ENCODE peak calls at places on chromosomes 3 and 15, in four cellular contexts. Q is H1, X is WTC11, P is A549. H is an unnamed sample.

GRCh38 chr3:196220991-196221390 is 4.7 kb downstream of the SLC51A start:
- DNase-seq in Q (no peak), X (no peak), P (no peak), H (no peak)

GRCh38 chr3:161423911-161424522 is 52.7 kb upstream of the SPTSSB start:
- DNase-seq in Q (no peak), X (no peak), P (peak), H (no peak)

GRCh38 chr3:41989518-41989917 is 27.6 kb upstream of the ULK4 start:
- DNase-seq in Q (no peak), X (no peak), P (no peak), H (no peak)

GRCh38 chr3:134325722-134326121 is 48.5 kb downstream of the AMOTL2 start:
- DNase-seq in Q (no peak), X (no peak), P (no peak), H (no peak)

GRCh38 chr15:72315706-72316370 is 4.1 kb downstream of the CELF6 start:
- DNase-seq in Q (peak), X (no peak), P (no peak), H (no peak)

GRCh38 chr15:65580287-65580686 is 30.6 kb downstream of the INTS14 start:
- DNase-seq in Q (no peak), X (no peak), P (peak), H (no peak)

GRCh38 chr15:62833671-62834070 is 208.9 kb upstream of the TPM1 start:
- DNase-seq in Q (no peak), X (no peak), P (no peak), H (no peak)

GRCh38 chr15:59792359-59792758 is 103.2 kb upstream of the BNIP2 start:
- DNase-seq in Q (no peak), X (no peak), P (no peak), H (no peak)

GRCh38 chr3:6781103-6781502 is 79.8 kb upstream of the GRM7 start:
- DNase-seq in Q (no peak), X (no peak), P (no peak), H (no peak)

GRCh38 chr3:187072582-187072981 is 66.7 kb downstream of the RPL39L start:
- DNase-seq in Q (no peak), X (no peak), P (no peak), H (no peak)

GRCh38 chr3:182364723-182365650 is 428.3 kb upstream of the ATP11B start:
- DNase-seq in Q (no peak), X (no peak), P (no peak), H (no peak)

GRCh38 chr3:126121074-126121473 is 37.1 kb upstream of the SLC41A3 start:
- DNase-seq in Q (peak), X (no peak), P (no peak), H (no peak)

GRCh38 chr15:41258706-41259471 is 27.8 kb downstream of the CHP1 start:
- DNase-seq in Q (no peak), X (no peak), P (peak), H (no peak)

GRCh38 chr3:126135056-126135397 is 45.4 kb downstream of the ALDH1L1 start:
- DNase-seq in Q (peak), X (peak), P (no peak), H (no peak)

GRCh38 chr3:81778678-81779182 is 17.3 kb upstream of the GBE1 start:
- DNase-seq in Q (no peak), X (no peak), P (no peak), H (no peak)

GRCh38 chr3:194497799-194498575 is 11.2 kb upstream of the ATP13A3 start:
- DNase-seq in Q (no peak), X (peak), P (no peak), H (no peak)

GRCh38 chr15:63583027-63583426 is 14.2 kb upstream of the FBXL22 start:
- DNase-seq in Q (no peak), X (no peak), P (peak), H (no peak)

GRCh38 chr15:71707230-71708051 is 102.9 kb upstream of the NR2E3 start:
- DNase-seq in Q (no peak), X (no peak), P (no peak), H (no peak)

GRCh38 chr15:101024111-101024695 is 105.0 kb downstream of the LRRK1 start:
- DNase-seq in Q (no peak), X (no peak), P (no peak), H (no peak)

GRCh38 chr3:176971613-176972174 is 225.6 kb downstream of the TBL1XR1 start:
- DNase-seq in Q (no peak), X (no peak), P (no peak), H (no peak)

GRCh38 chr3:110767156-110767555 is 304.5 kb upstream of the NECTIN3 start:
- DNase-seq in Q (no peak), X (no peak), P (no peak), H (no peak)

GRCh38 chr3:21274000-21274671 is 476.9 kb downstream of the ZNF385D start:
- DNase-seq in Q (no peak), X (no peak), P (no peak), H (no peak)

GRCh38 chr3:157157836-157158235 is 2.1 kb downstream of the CCNL1 start:
- DNase-seq in Q (no peak), X (no peak), P (no peak), H (no peak)

GRCh38 chr3:157156844-157157635 is 2.9 kb downstream of the CCNL1 start:
- DNase-seq in Q (no peak), X (no peak), P (peak), H (no peak)

GRCh38 chr3:157159762-157160651 is at the start of gene CCNL1:
- DNase-seq in Q (peak), X (peak), P (peak), H (peak)

GRCh38 chr3:157160652-157161480 is 919 bp upstream of the CCNL1 start:
- DNase-seq in Q (no peak), X (no peak), P (peak), H (no peak)

DNA sequence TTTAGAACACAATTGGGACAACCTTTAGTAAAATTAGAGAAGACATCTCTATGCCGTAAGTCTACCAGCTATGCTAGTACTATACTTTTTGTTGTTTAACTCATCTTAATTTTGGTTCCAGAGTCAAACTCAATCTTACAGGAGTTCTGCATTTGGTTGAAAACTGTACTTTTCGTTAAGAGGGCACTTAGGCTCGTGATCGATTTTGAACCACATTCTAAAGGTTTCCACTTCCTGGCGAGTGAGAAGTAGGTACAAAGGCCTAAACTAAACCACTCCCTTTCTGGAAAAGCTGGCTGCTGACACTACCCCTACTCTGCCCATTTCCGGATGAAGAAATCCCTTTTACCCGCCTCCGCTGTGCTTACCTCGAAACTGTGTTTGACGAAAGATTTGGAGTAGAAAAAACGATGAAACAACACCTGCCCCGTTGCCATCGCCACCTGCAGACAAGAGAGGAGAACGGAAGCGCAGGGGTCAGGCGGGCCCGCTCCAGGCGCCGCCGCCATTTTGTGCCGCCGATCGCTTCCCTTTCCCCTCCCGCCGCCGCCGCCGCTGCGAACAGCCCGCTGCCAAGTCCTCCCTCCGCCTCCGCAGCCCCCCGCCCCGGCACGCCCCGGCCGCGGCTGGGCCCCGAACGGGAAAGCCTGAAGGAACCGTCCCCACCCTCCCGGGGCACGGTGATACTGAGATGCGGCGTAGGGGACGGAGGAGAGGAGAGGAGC is 748 bp downstream of the CCNL1 start:
- DNase-seq in Q (peak), X (peak), P (peak), H (peak)
- TF ChIP-seq CTCF in Q (peak), X (no peak), P (no peak), H (no peak)

GRCh38 chr15:38624248-38625214 is 59.9 kb upstream of the RASGRP1 start:
- DNase-seq in Q (no peak), X (no peak), P (no peak), H (no peak)
- TF ChIP-seq CTCF in Q (no peak), X (no peak), P (no peak), H (no peak)

GRCh38 chr15:89958107-89958805 is 42.9 kb upstream of the ZNF710 start:
- DNase-seq in Q (no peak), X (no peak), P (no peak), H (no peak)
- TF ChIP-seq CTCF in Q (no peak), X (no peak), P (no peak), H (no peak)

GRCh38 chr3:184574552-184575430 is 13.2 kb downstream of the EPHB3 start:
- DNase-seq in Q (peak), X (peak), P (no peak), H (peak)
- TF ChIP-seq CTCF in Q (no peak), X (no peak), P (no peak), H (no peak)

GRCh38 chr3:164390046-164390445 is 688.2 kb downstream of the SI start:
- DNase-seq in Q (no peak), X (no peak), P (no peak), H (no peak)
- TF ChIP-seq CTCF in Q (no peak), X (peak), P (no peak), H (peak)

GRCh38 chr3:52291508-52292181 is 4.0 kb downstream of the GLYCTK start:
- DNase-seq in Q (peak), X (peak), P (no peak), H (peak)
- TF ChIP-seq CTCF in Q (no peak), X (peak), P (peak), H (peak)